ENCODE peak calls at places on chromosomes 12 and 14, in five cellular contexts. One of them, this sample, is unnamed.
A peak's percentile ranks its signal among the peaks of the same experiment; 100 is the strongest.

GRCh38 chr12:77049767-77050353 is 15.5 kb downstream of the E2F7 start:
- DNase-seq in foreskin fibroblast: peak; percentile 77
- DNase-seq in ascending aorta: no peak
- DNase-seq in fibroblast of villous mesenchyme: peak; percentile 71
- DNase-seq in neural progenitor cell: peak; percentile 63
- DNase-seq in this sample: peak; percentile 72

GRCh38 chr14:79740043-79740442 is 471.3 kb downstream of the DIO2 start:
- DNase-seq in neural progenitor cell: peak; percentile 53
- DNase-seq in ascending aorta: no peak
- DNase-seq in foreskin fibroblast: no peak
- DNase-seq in fibroblast of villous mesenchyme: no peak
- DNase-seq in this sample: no peak

GRCh38 chr12:40010899-40011774 is 94.7 kb downstream of the SLC2A13 start:
- DNase-seq in ascending aorta: peak; percentile 77
- DNase-seq in neural progenitor cell: peak; percentile 82
- DNase-seq in foreskin fibroblast: peak; percentile 79
- DNase-seq in fibroblast of villous mesenchyme: peak; percentile 72
- DNase-seq in this sample: peak; percentile 73

GRCh38 chr12:132550014-132550802 is 60.2 kb downstream of the LRCOL1 start:
- DNase-seq in neural progenitor cell: peak; percentile 82
- DNase-seq in ascending aorta: no peak
- DNase-seq in foreskin fibroblast: peak; percentile 72
- DNase-seq in fibroblast of villous mesenchyme: no peak
- DNase-seq in this sample: no peak

GRCh38 chr14:99792551-99793212 is 531 bp upstream of the EML1 start:
- DNase-seq in ascending aorta: no peak
- DNase-seq in neural progenitor cell: peak; percentile 52
- DNase-seq in foreskin fibroblast: peak; percentile 54
- DNase-seq in fibroblast of villous mesenchyme: no peak
- DNase-seq in this sample: peak; percentile 38

GRCh38 chr12:20390846-20391245 is 22.5 kb downstream of the PDE3A start:
- DNase-seq in fibroblast of villous mesenchyme: no peak
- DNase-seq in foreskin fibroblast: no peak
- DNase-seq in ascending aorta: no peak
- DNase-seq in neural progenitor cell: no peak
- DNase-seq in this sample: no peak

GRCh38 chr14:73180385-73180805 is 44.1 kb downstream of the PSEN1 start:
- DNase-seq in foreskin fibroblast: peak; percentile 81
- DNase-seq in neural progenitor cell: no peak
- DNase-seq in fibroblast of villous mesenchyme: peak; percentile 95
- DNase-seq in ascending aorta: no peak
- DNase-seq in this sample: peak; percentile 80

GRCh38 chr12:124727244-124727673 is 136.4 kb downstream of the SCARB1 start:
- DNase-seq in foreskin fibroblast: peak; percentile 88
- DNase-seq in fibroblast of villous mesenchyme: peak; percentile 42
- DNase-seq in neural progenitor cell: no peak
- DNase-seq in ascending aorta: peak; percentile 87
- DNase-seq in this sample: peak; percentile 69

GRCh38 chr12:105385141-105385540 is 54.6 kb downstream of the C12orf75 start:
- DNase-seq in foreskin fibroblast: peak; percentile 41
- DNase-seq in fibroblast of villous mesenchyme: peak; percentile 19
- DNase-seq in ascending aorta: no peak
- DNase-seq in neural progenitor cell: no peak
- DNase-seq in this sample: peak; percentile 88

GRCh38 chr12:90090929-90091651 is 382.5 kb upstream of the ATP2B1 start:
- DNase-seq in neural progenitor cell: peak; percentile 76
- DNase-seq in fibroblast of villous mesenchyme: peak; percentile 92
- DNase-seq in ascending aorta: peak; percentile 68
- DNase-seq in foreskin fibroblast: peak; percentile 98
- DNase-seq in this sample: peak; percentile 92

GRCh38 chr12:114649585-114649984 is 34.4 kb downstream of the TBX3 start:
- DNase-seq in fibroblast of villous mesenchyme: no peak
- DNase-seq in neural progenitor cell: peak; percentile 27
- DNase-seq in ascending aorta: no peak
- DNase-seq in foreskin fibroblast: no peak
- DNase-seq in this sample: no peak

GRCh38 chr12:5915511-5915910 is 29.5 kb downstream of the ANO2 start:
- DNase-seq in fibroblast of villous mesenchyme: no peak
- DNase-seq in foreskin fibroblast: no peak
- DNase-seq in neural progenitor cell: no peak
- DNase-seq in ascending aorta: no peak
- DNase-seq in this sample: no peak

GRCh38 chr14:102594514-102595175 is 2.2 kb downstream of the RCOR1 start:
- DNase-seq in fibroblast of villous mesenchyme: peak; percentile 70
- DNase-seq in foreskin fibroblast: peak; percentile 81
- DNase-seq in ascending aorta: peak; percentile 77
- DNase-seq in neural progenitor cell: peak; percentile 65
- DNase-seq in this sample: peak; percentile 62

GRCh38 chr14:43872752-43873655 is 634.1 kb downstream of the FSCB start:
- DNase-seq in neural progenitor cell: peak; percentile 52
- DNase-seq in ascending aorta: no peak
- DNase-seq in fibroblast of villous mesenchyme: no peak
- DNase-seq in foreskin fibroblast: no peak
- DNase-seq in this sample: no peak

GRCh38 chr14:78885884-78886283 is 715.7 kb downstream of the NRXN3 start:
- DNase-seq in foreskin fibroblast: no peak
- DNase-seq in neural progenitor cell: no peak
- DNase-seq in ascending aorta: no peak
- DNase-seq in fibroblast of villous mesenchyme: no peak
- DNase-seq in this sample: no peak

GRCh38 chr12:2295941-2296461 is 243.2 kb downstream of the CACNA1C start:
- DNase-seq in fibroblast of villous mesenchyme: peak; percentile 40
- DNase-seq in foreskin fibroblast: peak; percentile 91
- DNase-seq in neural progenitor cell: no peak
- DNase-seq in ascending aorta: peak; percentile 49
- DNase-seq in this sample: peak; percentile 66

GRCh38 chr14:104093366-104094055 is 8.0 kb downstream of the ASPG start:
- DNase-seq in ascending aorta: no peak
- DNase-seq in fibroblast of villous mesenchyme: no peak
- DNase-seq in neural progenitor cell: no peak
- DNase-seq in foreskin fibroblast: no peak
- DNase-seq in this sample: no peak

GRCh38 chr12:1527789-1528188 is 66.6 kb downstream of the FBXL14 start:
- DNase-seq in ascending aorta: no peak
- DNase-seq in foreskin fibroblast: peak; percentile 91
- DNase-seq in fibroblast of villous mesenchyme: peak; percentile 44
- DNase-seq in neural progenitor cell: no peak
- DNase-seq in this sample: peak; percentile 90

GRCh38 chr14:102848830-102849521 is 71.7 kb downstream of the TRAF3 start:
- DNase-seq in fibroblast of villous mesenchyme: peak; percentile 60
- DNase-seq in foreskin fibroblast: peak; percentile 87
- DNase-seq in ascending aorta: peak; percentile 63
- DNase-seq in neural progenitor cell: no peak
- DNase-seq in this sample: peak; percentile 62

GRCh38 chr14:68558096-68558495 is 234.8 kb downstream of the ZFP36L1 start:
- DNase-seq in ascending aorta: no peak
- DNase-seq in fibroblast of villous mesenchyme: no peak
- DNase-seq in foreskin fibroblast: no peak
- DNase-seq in neural progenitor cell: no peak
- DNase-seq in this sample: no peak

GRCh38 chr12:95726903-95727302 is 63.7 kb downstream of the NTN4 start:
- DNase-seq in neural progenitor cell: no peak
- DNase-seq in ascending aorta: no peak
- DNase-seq in fibroblast of villous mesenchyme: no peak
- DNase-seq in foreskin fibroblast: no peak
- DNase-seq in this sample: no peak

GRCh38 chr12:88562151-88562550 is 18.1 kb downstream of the KITLG start:
- DNase-seq in fibroblast of villous mesenchyme: no peak
- DNase-seq in foreskin fibroblast: no peak
- DNase-seq in ascending aorta: no peak
- DNase-seq in neural progenitor cell: no peak
- DNase-seq in this sample: no peak

GRCh38 chr12:94148841-94149780 is 734 bp downstream of the PLXNC1 start:
- DNase-seq in foreskin fibroblast: peak; percentile 63
- DNase-seq in neural progenitor cell: peak; percentile 78
- DNase-seq in fibroblast of villous mesenchyme: no peak
- DNase-seq in ascending aorta: no peak
- DNase-seq in this sample: peak; percentile 40

GRCh38 chr12:94150483-94151225 is 2.3 kb downstream of the PLXNC1 start:
- DNase-seq in neural progenitor cell: peak; percentile 60
- DNase-seq in ascending aorta: no peak
- DNase-seq in foreskin fibroblast: no peak
- DNase-seq in fibroblast of villous mesenchyme: no peak
- DNase-seq in this sample: no peak

GRCh38 chr12:94151577-94151976 is 3.2 kb downstream of the PLXNC1 start:
- DNase-seq in neural progenitor cell: no peak
- DNase-seq in ascending aorta: no peak
- DNase-seq in fibroblast of villous mesenchyme: no peak
- DNase-seq in foreskin fibroblast: no peak
- DNase-seq in this sample: no peak

GRCh38 chr12:94149781-94150482 is 1.6 kb downstream of the PLXNC1 start:
- DNase-seq in neural progenitor cell: peak; percentile 84
- DNase-seq in foreskin fibroblast: peak; percentile 49
- DNase-seq in fibroblast of villous mesenchyme: no peak
- DNase-seq in ascending aorta: peak; percentile 70
- DNase-seq in this sample: no peak

GRCh38 chr12:94152292-94153083 is 4.1 kb downstream of the PLXNC1 start:
- DNase-seq in neural progenitor cell: no peak
- DNase-seq in fibroblast of villous mesenchyme: no peak
- DNase-seq in ascending aorta: no peak
- DNase-seq in foreskin fibroblast: no peak
- DNase-seq in this sample: no peak
- H3K4me3 ChIP-seq in neural progenitor cell: no peak overlapping the region
- H3K4me3 ChIP-seq in fibroblast of villous mesenchyme: no peak overlapping the region
- H3K4me3 ChIP-seq in ascending aorta: no peak overlapping the region
- H3K4me3 ChIP-seq in foreskin fibroblast: no peak overlapping the region
- H3K4me3 ChIP-seq in this sample: no peak overlapping the region

GRCh38 chr12:130752692-130753230 is 36.7 kb upstream of the RIMBP2 start:
- DNase-seq in ascending aorta: no peak
- DNase-seq in foreskin fibroblast: no peak
- DNase-seq in neural progenitor cell: peak; percentile 91
- DNase-seq in fibroblast of villous mesenchyme: no peak
- DNase-seq in this sample: no peak
- TF ChIP-seq CTCF in ascending aorta: no peak
- TF ChIP-seq CTCF in foreskin fibroblast: no peak
- TF ChIP-seq CTCF in neural progenitor cell: peak; percentile 64
- TF ChIP-seq CTCF in fibroblast of villous mesenchyme: no peak
- TF ChIP-seq CTCF in this sample: no peak

GRCh38 chr12:116659771-116660481 is 77.9 kb downstream of the SPRING1 start:
- DNase-seq in foreskin fibroblast: peak; percentile 61
- DNase-seq in neural progenitor cell: no peak
- DNase-seq in ascending aorta: no peak
- DNase-seq in fibroblast of villous mesenchyme: no peak
- DNase-seq in this sample: no peak

GRCh38 chr12:116666305-116666673 is 71.6 kb downstream of the SPRING1 start:
- DNase-seq in foreskin fibroblast: no peak
- DNase-seq in ascending aorta: no peak
- DNase-seq in neural progenitor cell: no peak
- DNase-seq in fibroblast of villous mesenchyme: no peak
- DNase-seq in this sample: no peak

GRCh38 chr12:116665666-116666304 is 72.1 kb downstream of the SPRING1 start:
- DNase-seq in fibroblast of villous mesenchyme: no peak
- DNase-seq in ascending aorta: no peak
- DNase-seq in neural progenitor cell: no peak
- DNase-seq in foreskin fibroblast: peak; percentile 61
- DNase-seq in this sample: no peak

GRCh38 chr12:116661341-116661740 is 76.5 kb downstream of the SPRING1 start:
- DNase-seq in ascending aorta: no peak
- DNase-seq in foreskin fibroblast: no peak
- DNase-seq in neural progenitor cell: no peak
- DNase-seq in fibroblast of villous mesenchyme: no peak
- DNase-seq in this sample: no peak

GRCh38 chr12:116662612-116663144 is 75.2 kb downstream of the SPRING1 start:
- DNase-seq in neural progenitor cell: peak; percentile 80
- DNase-seq in foreskin fibroblast: peak; percentile 81
- DNase-seq in fibroblast of villous mesenchyme: peak; percentile 28
- DNase-seq in ascending aorta: no peak
- DNase-seq in this sample: peak; percentile 43
- H3K4me3 ChIP-seq in neural progenitor cell: no peak overlapping the region
- H3K4me3 ChIP-seq in foreskin fibroblast: no peak overlapping the region
- H3K4me3 ChIP-seq in fibroblast of villous mesenchyme: no peak overlapping the region
- H3K4me3 ChIP-seq in ascending aorta: no peak overlapping the region
- H3K4me3 ChIP-seq in this sample: no peak overlapping the region

GRCh38 chr12:123390415-123391093 is 6.6 kb downstream of the KMT5A start:
- DNase-seq in neural progenitor cell: no peak
- DNase-seq in fibroblast of villous mesenchyme: no peak
- DNase-seq in ascending aorta: no peak
- DNase-seq in foreskin fibroblast: peak; percentile 40
- DNase-seq in this sample: peak; percentile 42
- TF ChIP-seq CTCF in neural progenitor cell: no peak
- TF ChIP-seq CTCF in fibroblast of villous mesenchyme: no peak
- TF ChIP-seq CTCF in ascending aorta: no peak
- TF ChIP-seq CTCF in foreskin fibroblast: no peak
- TF ChIP-seq CTCF in this sample: peak; percentile 13

GRCh38 chr14:91399868-91400640 is 17.6 kb downstream of the CCDC88C start:
- DNase-seq in fibroblast of villous mesenchyme: no peak
- DNase-seq in neural progenitor cell: no peak
- DNase-seq in foreskin fibroblast: no peak
- DNase-seq in ascending aorta: no peak
- DNase-seq in this sample: no peak

GRCh38 chr14:91400696-91401095 is 16.9 kb downstream of the CCDC88C start:
- DNase-seq in foreskin fibroblast: peak; percentile 24
- DNase-seq in neural progenitor cell: no peak
- DNase-seq in fibroblast of villous mesenchyme: peak; percentile 60
- DNase-seq in ascending aorta: no peak
- DNase-seq in this sample: no peak

GRCh38 chr14:91403069-91403600 is 14.5 kb downstream of the CCDC88C start:
- DNase-seq in fibroblast of villous mesenchyme: no peak
- DNase-seq in neural progenitor cell: no peak
- DNase-seq in ascending aorta: no peak
- DNase-seq in foreskin fibroblast: no peak
- DNase-seq in this sample: no peak

GRCh38 chr14:91402278-91403068 is 15.1 kb downstream of the CCDC88C start:
- DNase-seq in neural progenitor cell: no peak
- DNase-seq in foreskin fibroblast: no peak
- DNase-seq in ascending aorta: no peak
- DNase-seq in fibroblast of villous mesenchyme: peak; percentile 68
- DNase-seq in this sample: no peak

DNA sequence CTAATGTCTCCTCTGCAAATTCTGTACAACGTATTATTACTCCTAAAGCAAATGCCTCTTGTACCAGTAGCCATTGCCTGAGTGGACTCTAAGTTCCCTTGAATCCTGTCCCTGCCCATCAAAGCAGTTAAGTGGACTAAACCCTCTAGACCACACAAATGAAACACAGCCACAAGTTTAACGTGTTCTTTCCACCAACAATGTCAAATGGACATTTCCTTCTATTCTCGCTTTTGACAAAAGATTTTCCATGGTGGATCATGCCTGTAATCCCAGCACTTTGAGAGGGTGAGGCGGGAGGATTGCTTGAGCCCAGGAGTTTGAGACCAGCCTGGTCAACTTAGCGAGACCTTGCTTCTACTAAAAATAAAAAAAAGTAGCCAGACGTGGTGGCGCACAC is 15.9 kb downstream of the CCDC88C start:
- DNase-seq in foreskin fibroblast: no peak
- DNase-seq in ascending aorta: no peak
- DNase-seq in fibroblast of villous mesenchyme: no peak
- DNase-seq in neural progenitor cell: no peak
- DNase-seq in this sample: no peak
- H3K4me3 ChIP-seq in foreskin fibroblast: no peak overlapping the region
- H3K4me3 ChIP-seq in ascending aorta: no peak overlapping the region
- H3K4me3 ChIP-seq in fibroblast of villous mesenchyme: no peak overlapping the region
- H3K4me3 ChIP-seq in neural progenitor cell: no peak overlapping the region
- H3K4me3 ChIP-seq in this sample: no peak overlapping the region

GRCh38 chr12:64608901-64609542 is 1.3 kb upstream of the RASSF3 start:
- DNase-seq in ascending aorta: no peak
- DNase-seq in foreskin fibroblast: peak; percentile 59
- DNase-seq in fibroblast of villous mesenchyme: peak; percentile 64
- DNase-seq in neural progenitor cell: peak; percentile 33
- DNase-seq in this sample: peak; percentile 28
- TF ChIP-seq CTCF in ascending aorta: no peak
- TF ChIP-seq CTCF in foreskin fibroblast: peak; percentile 8
- TF ChIP-seq CTCF in fibroblast of villous mesenchyme: peak; percentile 14
- TF ChIP-seq CTCF in neural progenitor cell: no peak
- TF ChIP-seq CTCF in this sample: peak; percentile 10

GRCh38 chr12:8916154-8916553 is 1.8 kb downstream of the PHC1 start:
- DNase-seq in foreskin fibroblast: no peak
- DNase-seq in ascending aorta: no peak
- DNase-seq in neural progenitor cell: no peak
- DNase-seq in fibroblast of villous mesenchyme: no peak
- DNase-seq in this sample: no peak
- H3K4me3 ChIP-seq in foreskin fibroblast: peak overlapping the region; percentile 73
- H3K4me3 ChIP-seq in ascending aorta: peak overlapping the region; percentile 64
- H3K4me3 ChIP-seq in neural progenitor cell: peak overlapping the region; percentile 87
- H3K4me3 ChIP-seq in fibroblast of villous mesenchyme: no peak overlapping the region
- H3K4me3 ChIP-seq in this sample: no peak overlapping the region

This sample was measured in AG10803.